ENCODE peak calls at places on chromosomes 12 and 14, in four cellular contexts. S is natural killer cell; Z is CD8-positive, alpha-beta T cell; P is sciatic nerve. Q is an unnamed sample.
A peak's percentile ranks its signal among the peaks of the same experiment; 100 is the strongest.

GRCh38 chr14:64720190-64720589 is 16.0 kb downstream of the PLEKHG3 start:
- ATAC-seq in P (no peak), Z (no peak), S (no peak), Q (no peak)

GRCh38 chr14:89378119-89378518 is 38.9 kb downstream of the FOXN3 start:
- ATAC-seq in S (peak; percentile 69), Z (peak; percentile 93), P (no peak), Q (peak; percentile 56)

GRCh38 chr14:45089813-45090212 is 5.9 kb downstream of the PRPF39 start:
- ATAC-seq in S (no peak), P (no peak), Z (peak; percentile 65), Q (no peak)

GRCh38 chr12:128956755-128957154 is 103.5 kb downstream of the GLT1D1 start:
- ATAC-seq in Z (no peak), S (no peak), P (no peak), Q (no peak)

GRCh38 chr14:56145181-56145580 is 27.0 kb downstream of the PELI2 start:
- ATAC-seq in Z (no peak), P (peak; percentile 46), S (no peak), Q (no peak)

GRCh38 chr14:103136388-103137271 is 13.4 kb downstream of the TNFAIP2 start:
- ATAC-seq in S (peak; percentile 44), P (peak; percentile 49), Z (no peak), Q (peak; percentile 90)

GRCh38 chr12:3432176-3432742 is 58.7 kb upstream of the PRMT8 start:
- ATAC-seq in S (no peak), Z (no peak), P (no peak), Q (peak; percentile 21)

GRCh38 chr12:120696599-120696998 is 9.7 kb downstream of the MLEC start:
- ATAC-seq in Z (no peak), S (no peak), P (no peak), Q (no peak)

GRCh38 chr14:77041837-77042557 is 13.5 kb upstream of the IRF2BPL start:
- ATAC-seq in Z (no peak), S (no peak), P (peak; percentile 19), Q (peak; percentile 5)